ENCODE peak calls at places on chromosomes 4 and X, in six cellular contexts. K is activated T-helper 1 cell treated with anti-CD3 and anti-CD28 coated beads, Interleukin-12 subunit alpha, Interleukin-12 subunit beta, Interleukin-2, Interleukin-4 antibody, amounts not matched to agents 30 ng/mL and 10 ng/mL and 1 ng/mL, durations not matched to agents 14 hours and 24 hours and 36 hours; X is NAMALWA; C is CD4-positive, CD25-positive, alpha-beta regulatory T cell; T is astrocyte of the spinal cord; E is GM03348. H is an unnamed sample.

GRCh38 chrX:126376465-126376864 is 176.1 kb downstream of the DCAF12L1 start:
- DNase-seq in K (no peak), X (peak; percentile 1), C (no peak), T (no peak), E (no peak), H (no peak)

GRCh38 chrX:45765281-45765680 is 564.6 kb upstream of the DIPK2B start:
- DNase-seq in K (no peak), X (no peak), C (no peak), T (no peak), E (no peak), H (no peak)

GRCh38 chr4:110666030-110666429 is 43.2 kb upstream of the PITX2 start:
- DNase-seq in K (no peak), X (no peak), C (no peak), T (no peak), E (no peak), H (no peak)

GRCh38 chr4:101345271-101345595 is 2.1 kb downstream of the PPP3CA start:
- DNase-seq in K (peak; percentile 2), X (peak; percentile 67), C (peak; percentile 23), T (peak; percentile 37), E (peak; percentile 26), H (no peak)

GRCh38 chr4:93767917-93768316 is 60.6 kb upstream of the ATOH1 start:
- DNase-seq in K (no peak), X (no peak), C (no peak), T (no peak), E (no peak), H (no peak)

GRCh38 chr4:140296335-140296753 is 77.1 kb upstream of the SCOC start:
- DNase-seq in K (no peak), X (no peak), C (no peak), T (peak; percentile 78), E (peak; percentile 88), H (no peak)

GRCh38 chr4:127916512-127916911 is 35.8 kb downstream of the PLK4 start:
- DNase-seq in K (no peak), X (no peak), C (no peak), T (no peak), E (no peak), H (no peak)

GRCh38 chr4:120009731-120010130 is 56.9 kb downstream of the MAD2L1 start:
- DNase-seq in K (no peak), X (no peak), C (no peak), T (peak; percentile 38), E (peak; percentile 59), H (no peak)

GRCh38 chr4:85963231-85963630 is 396.6 kb downstream of the MAPK10 start:
- DNase-seq in K (no peak), X (no peak), C (no peak), T (no peak), E (no peak), H (no peak)

GRCh38 chr4:134885436-134885835 is 683.8 kb upstream of the PABPC4L start:
- DNase-seq in K (no peak), X (no peak), C (no peak), T (no peak), E (no peak), H (no peak)

GRCh38 chrX:71111141-71111843 is at the start of gene IL2RG:
- DNase-seq in K (peak; percentile 75), X (peak; percentile 86), C (peak; percentile 95), T (no peak), E (no peak), H (peak; percentile 84)

GRCh38 chrX:16087081-16087480 is 36.3 kb upstream of the GRPR start:
- DNase-seq in K (no peak), X (no peak), C (no peak), T (no peak), E (no peak), H (no peak)